ENCODE peak calls at places on chromosome 2, in four cellular contexts. R is IMR-90, O is psoas muscle, L is neural progenitor cell. Y is an unnamed sample.

GRCh38 chr2:18740428-18740827 is 151.1 kb upstream of the NT5C1B start:
- DNase-seq in R (peak; percentile 69), O (no peak), L (no peak), Y (no peak)

GRCh38 chr2:64985457-64985856 is 3.7 kb upstream of the SLC1A4 start:
- DNase-seq in R (no peak), O (no peak), L (no peak), Y (no peak)

GRCh38 chr2:181680055-181680936 is at the start of gene NEUROD1:
- DNase-seq in R (no peak), O (no peak), L (peak; percentile 86), Y (no peak)

GRCh38 chr2:96510931-96511595 is 5.9 kb upstream of the NEURL3 start:
- DNase-seq in R (no peak), O (no peak), L (no peak), Y (no peak)

GRCh38 chr2:157125685-157126084 is 131.8 kb upstream of the GALNT5 start:
- DNase-seq in R (no peak), O (no peak), L (no peak), Y (no peak)

GRCh38 chr2:121880283-121880682 is 124.8 kb downstream of the TSN start:
- DNase-seq in R (no peak), O (no peak), L (no peak), Y (no peak)

GRCh38 chr2:166825914-166826313 is 62.4 kb upstream of the XIRP2 start:
- DNase-seq in R (no peak), O (no peak), L (no peak), Y (no peak)

GRCh38 chr2:120469486-120469885 is 123.5 kb downstream of the INHBB start:
- DNase-seq in R (no peak), O (no peak), L (no peak), Y (no peak)

GRCh38 chr2:47073641-47074040 is 81.5 kb downstream of the STPG4 start:
- DNase-seq in R (no peak), O (no peak), L (no peak), Y (no peak)

GRCh38 chr2:149037851-149038250 is 648 bp upstream of the LYPD6B start:
- DNase-seq in R (no peak), O (no peak), L (peak; percentile 61), Y (no peak)

GRCh38 chr2:148273158-148273691 is 252.3 kb downstream of the MBD5 start:
- DNase-seq in R (peak; percentile 53), O (no peak), L (no peak), Y (no peak)

GRCh38 chr2:228507870-228508269 is 326.4 kb upstream of the SPHKAP start:
- DNase-seq in R (no peak), O (no peak), L (peak; percentile 18), Y (no peak)

GRCh38 chr2:236568068-236568921 is 1.3 kb upstream of the ACKR3 start:
- DNase-seq in R (no peak), O (peak; percentile 82), L (peak; percentile 51), Y (peak; percentile 78)

GRCh38 chr2:47205576-47206141 is 50.6 kb upstream of the STPG4 start:
- DNase-seq in R (peak; percentile 76), O (no peak), L (no peak), Y (no peak)

GRCh38 chr2:197209742-197210408 is 100.7 kb downstream of the ANKRD44 start:
- DNase-seq in R (no peak), O (no peak), L (no peak), Y (peak; percentile 67)
- H3K4me3 ChIP-seq in R (no peak overlapping the region), O (no peak overlapping the region), L (no peak overlapping the region), Y (peak overlapping the region; percentile 25)

GRCh38 chr2:172674034-172674967 is 61.3 kb upstream of the RAPGEF4 start:
- DNase-seq in R (no peak), O (peak; percentile 66), L (peak; percentile 79), Y (peak; percentile 45)
- TF ChIP-seq CTCF in R (peak; percentile 46), O (peak; percentile 67), L (peak; percentile 84), Y (peak; percentile 74)

DNA sequence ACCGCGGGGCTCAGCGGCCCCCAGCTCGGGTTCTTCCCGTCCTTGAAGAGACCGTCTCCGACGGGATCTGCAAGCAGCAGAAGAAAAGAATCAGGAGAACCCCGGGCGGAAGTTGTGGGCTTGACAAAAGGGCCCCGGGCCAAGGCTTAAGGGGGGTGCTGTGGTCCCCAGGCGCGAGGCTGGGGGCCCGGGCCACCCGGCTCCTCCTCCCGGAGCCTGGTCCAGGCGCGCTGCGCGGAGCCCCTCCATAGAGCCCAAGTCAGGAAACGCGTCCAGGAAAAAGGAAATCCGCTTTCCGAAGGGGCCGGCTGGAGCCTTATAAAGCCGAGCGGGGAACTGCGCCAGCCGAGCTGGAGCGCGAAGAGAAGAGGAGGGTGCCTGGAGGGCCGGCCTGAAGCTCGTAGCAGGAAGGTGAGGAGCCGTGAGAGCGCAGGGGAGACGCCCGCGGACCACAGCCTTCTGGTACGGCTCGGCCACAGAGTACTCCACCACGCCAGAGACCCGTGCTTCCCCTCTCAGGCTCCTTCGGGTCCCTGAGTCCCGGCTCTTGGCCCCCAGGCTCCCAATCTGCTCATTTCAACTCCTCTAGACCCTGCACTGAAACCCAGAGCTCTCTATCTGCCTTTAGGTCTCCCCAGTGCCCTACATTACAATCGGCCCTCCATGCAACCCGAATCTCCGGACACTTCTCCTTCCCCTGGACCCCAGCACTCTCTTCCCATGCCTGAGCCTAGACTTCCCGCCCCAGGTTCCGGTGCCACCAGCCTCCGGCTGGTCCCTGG is 554 bp downstream of the FEV start:
- DNase-seq in R (no peak), O (peak; percentile 57), L (peak; percentile 63), Y (no peak)
- H3K27me3 ChIP-seq in R (peaks cover 84% of the 10 kb centered on the region), O (peaks cover 98% of the 10 kb centered on the region), L (peaks cover 100% of the 10 kb centered on the region), Y (peaks cover 8% of the 10 kb centered on the region)

GRCh38 chr2:86017901-86018896 is 87.5 kb downstream of the POLR1A start:
- DNase-seq in R (peak; percentile 47), O (peak; percentile 93), L (no peak), Y (no peak)

GRCh38 chr2:86015699-86016098 is 90.0 kb downstream of the POLR1A start:
- DNase-seq in R (no peak), O (no peak), L (no peak), Y (no peak)

GRCh38 chr2:86014493-86014892 is 91.2 kb downstream of the POLR1A start:
- DNase-seq in R (no peak), O (no peak), L (no peak), Y (no peak)

GRCh38 chr2:86015006-86015405 is 90.7 kb downstream of the POLR1A start:
- DNase-seq in R (no peak), O (peak; percentile 17), L (no peak), Y (no peak)

DNA sequence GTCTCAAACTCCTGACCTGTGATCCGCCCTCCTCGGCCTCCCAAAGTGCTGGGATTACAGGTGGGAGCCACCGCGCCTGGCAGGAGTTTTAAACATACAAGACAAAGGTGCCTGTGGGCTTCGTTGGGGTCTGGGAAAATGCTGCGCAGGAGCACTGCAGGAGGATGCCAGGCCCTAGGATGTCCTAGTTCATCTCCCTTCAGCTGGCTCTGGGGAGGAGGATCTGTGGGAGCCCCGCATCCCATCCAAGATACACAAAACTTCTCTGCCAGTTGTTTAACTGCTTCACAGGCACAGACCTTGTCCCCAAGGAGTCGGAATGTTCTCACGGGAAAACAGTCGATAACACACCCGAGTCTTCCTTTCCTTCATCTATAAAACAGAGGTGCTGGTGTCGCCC is 89.1 kb downstream of the POLR1A start:
- DNase-seq in R (no peak), O (peak; percentile 32), L (no peak), Y (no peak)
- H3K4me3 ChIP-seq in R (no peak overlapping the region), O (no peak overlapping the region), L (no peak overlapping the region), Y (no peak overlapping the region)

DNA sequence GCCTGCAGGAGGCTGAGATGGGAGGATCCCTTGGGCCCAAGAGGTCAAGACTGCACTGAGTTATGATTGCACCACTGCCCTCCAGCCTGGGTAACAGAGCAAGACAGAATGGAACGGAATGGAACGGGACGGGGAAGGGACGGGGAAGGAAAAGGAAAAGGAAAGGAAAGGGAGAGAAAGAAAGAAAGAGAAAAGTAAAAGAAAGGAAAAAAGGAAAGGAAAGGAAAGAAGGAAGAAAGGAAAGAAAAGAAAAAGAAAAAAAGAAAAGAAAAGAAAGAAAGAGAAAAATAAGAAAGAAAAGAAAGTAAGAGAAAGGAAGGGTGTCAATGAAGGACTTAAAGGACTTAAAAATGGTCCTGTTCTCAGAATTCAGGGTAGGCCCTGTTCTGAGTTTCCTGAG is 4.3 kb upstream of the SPOPL start:
- DNase-seq in R (no peak), O (no peak), L (no peak), Y (no peak)
- TF ChIP-seq CTCF in R (no peak), O (no peak), L (no peak), Y (no peak)

DNA sequence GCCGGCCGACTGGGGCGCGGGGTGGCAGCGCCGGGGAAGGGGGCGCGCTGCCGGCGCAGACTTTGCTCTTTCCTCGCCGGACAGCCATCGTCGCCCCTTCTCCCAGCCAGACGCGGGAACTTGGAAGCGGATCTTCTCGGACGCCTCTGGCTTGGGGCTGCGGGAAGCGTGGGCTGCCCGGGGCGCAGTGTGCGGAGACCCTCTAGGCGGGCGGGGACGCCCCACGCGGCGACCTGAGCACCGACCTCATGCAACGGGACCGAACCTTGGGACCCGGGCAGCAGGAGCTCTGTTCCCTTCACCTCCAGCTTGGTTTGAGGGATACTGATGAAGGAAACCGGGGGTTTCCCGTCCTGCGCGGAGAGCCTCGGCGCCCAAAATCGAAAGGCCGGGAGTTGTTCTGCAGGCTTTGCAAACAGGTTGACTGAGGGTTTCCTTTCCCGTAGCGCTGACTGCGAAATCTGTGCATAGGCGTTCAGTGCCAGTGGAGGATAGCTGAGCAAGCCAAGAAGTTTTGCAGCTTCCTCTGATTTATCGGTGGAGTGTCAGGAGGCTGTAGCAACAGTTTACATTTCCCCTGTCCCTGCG is 485 bp downstream of the THSD7B start:
- DNase-seq in R (no peak), O (no peak), L (peak; percentile 47), Y (peak; percentile 4)
- H3K27me3 ChIP-seq in R (no peaks in the 10 kb centered on the region), O (peaks cover 38% of the 10 kb centered on the region), L (peaks cover 99% of the 10 kb centered on the region), Y (no peaks in the 10 kb centered on the region)

GRCh38 chr2:25251461-25252273 is 83.3 kb upstream of the POMC start:
- DNase-seq in R (peak; percentile 7), O (peak; percentile 71), L (no peak), Y (peak; percentile 69)
- H3K4me3 ChIP-seq in R (no peak overlapping the region), O (peak overlapping the region; percentile 68), L (peak overlapping the region; percentile 62), Y (peak overlapping the region; percentile 58)

DNA sequence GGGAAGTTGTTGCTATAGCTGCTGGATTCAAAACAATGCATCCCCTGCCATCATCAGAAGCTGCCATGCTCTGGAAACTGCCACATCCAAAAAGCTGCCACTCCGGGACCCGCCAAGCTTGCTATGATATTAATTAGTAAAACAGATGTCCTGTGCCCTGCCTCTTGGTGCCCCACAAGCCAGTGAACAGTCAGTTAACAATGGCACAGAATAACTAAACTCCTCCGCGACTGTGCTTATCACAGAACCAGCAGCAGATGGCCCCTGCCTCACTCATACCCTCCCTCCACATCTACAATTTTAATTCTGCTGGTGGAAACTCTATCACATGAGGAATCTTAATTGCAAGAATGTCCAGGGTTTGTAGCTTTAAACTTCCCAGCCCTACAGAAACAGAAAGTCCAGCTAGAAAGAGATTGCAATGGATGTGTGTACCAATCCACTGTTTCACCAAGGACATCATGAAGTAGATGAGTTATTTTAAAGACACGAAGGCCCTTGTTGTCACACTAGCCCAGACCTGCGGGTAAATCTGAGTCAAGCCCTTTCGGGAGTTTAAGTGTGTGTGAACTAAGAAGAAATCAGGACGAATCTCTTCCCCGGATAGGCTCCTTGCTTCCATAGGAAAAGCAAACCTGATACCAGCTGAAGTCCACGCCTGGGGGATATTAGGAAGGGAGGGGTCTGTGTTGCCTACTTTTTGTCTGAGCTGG is 7.4 kb upstream of the ACYP2 start:
- DNase-seq in R (no peak), O (no peak), L (peak; percentile 8), Y (no peak)
- TF ChIP-seq CTCF in R (no peak), O (no peak), L (peak; percentile 12), Y (no peak)